ENCODE peak calls at places on chromosomes 7 and 10, in ten cellular contexts. G is T-cell; M is SHP77; W is T-helper 1 cell; O is ascending aorta; J is spleen; S is caudate nucleus; X is NAMALWA; Y is activated CD4-positive, alpha-beta T cell treated with anti-CD3 and anti-CD28 coated beads for 36 hours; R is endothelial cell of umbilical vein. Z is an unnamed sample.

GRCh38 chr7:132394283-132395003 is 181.8 kb downstream of the PLXNA4 start:
- DNase-seq in G (peak), M (no peak), W (peak), O (no peak), J (no peak), S (no peak), X (peak), Y (peak), R (no peak), Z (no peak)

GRCh38 chr7:34759477-34760125 is 101.6 kb downstream of the NPSR1 start:
- DNase-seq in G (no peak), M (peak), W (no peak), O (no peak), J (no peak), S (no peak), X (peak), Y (no peak), R (peak), Z (peak)

GRCh38 chr10:75403144-75404022 is 1.8 kb upstream of the ZNF503 start:
- DNase-seq in G (no peak), M (no peak), W (no peak), O (no peak), J (no peak), S (peak), X (no peak), Y (no peak), R (peak), Z (no peak)

GRCh38 chr7:28473567-28474266 is 61.4 kb downstream of the CREB5 start:
- DNase-seq in G (no peak), M (no peak), W (no peak), O (no peak), J (no peak), S (no peak), X (no peak), Y (no peak), R (no peak), Z (no peak)

GRCh38 chr7:12475362-12476063 is 71.8 kb upstream of the VWDE start:
- DNase-seq in G (no peak), M (peak), W (no peak), O (no peak), J (no peak), S (no peak), X (no peak), Y (no peak), R (peak), Z (no peak)

GRCh38 chr7:17507717-17508116 is 209.3 kb downstream of the AHR start:
- DNase-seq in G (no peak), M (no peak), W (no peak), O (no peak), J (no peak), S (no peak), X (no peak), Y (no peak), R (no peak), Z (no peak)

GRCh38 chr10:117137031-117137910 is 799 bp downstream of the VAX1 start:
- DNase-seq in G (no peak), M (no peak), W (no peak), O (no peak), J (no peak), S (no peak), X (no peak), Y (peak), R (peak), Z (no peak)

GRCh38 chr10:114663631-114664030 is 5.6 kb upstream of the ABLIM1 start:
- DNase-seq in G (no peak), M (no peak), W (no peak), O (no peak), J (no peak), S (no peak), X (no peak), Y (no peak), R (no peak), Z (no peak)

GRCh38 chr7:107691713-107692112 is 31.1 kb downstream of the SLC26A4 start:
- DNase-seq in G (no peak), M (no peak), W (no peak), O (no peak), J (no peak), S (no peak), X (no peak), Y (no peak), R (peak), Z (no peak)

GRCh38 chr10:5594271-5595036 is 69.7 kb downstream of the CALML3 start:
- DNase-seq in G (no peak), M (no peak), W (no peak), O (no peak), J (no peak), S (no peak), X (no peak), Y (no peak), R (peak), Z (no peak)

GRCh38 chr7:92425311-92425947 is 21.9 kb upstream of the GATAD1 start:
- DNase-seq in G (peak), M (no peak), W (no peak), O (no peak), J (no peak), S (no peak), X (no peak), Y (peak), R (no peak), Z (no peak)

GRCh38 chr10:43046288-43046991 is 30.4 kb upstream of the RET start:
- DNase-seq in G (no peak), M (no peak), W (no peak), O (no peak), J (no peak), S (no peak), X (no peak), Y (no peak), R (no peak), Z (no peak)

GRCh38 chr7:23105086-23105643 is 420 bp upstream of the KLHL7 start:
- DNase-seq in G (no peak), M (no peak), W (no peak), O (no peak), J (no peak), S (no peak), X (no peak), Y (peak), R (no peak), Z (no peak)

GRCh38 chr10:68074775-68075549 is at the start of gene HERC4:
- DNase-seq in G (peak), M (peak), W (peak), O (peak), J (peak), S (peak), X (peak), Y (peak), R (peak), Z (peak)

GRCh38 chr10:113214331-113214730 is 264.3 kb downstream of the TCF7L2 start:
- DNase-seq in G (no peak), M (no peak), W (no peak), O (no peak), J (no peak), S (no peak), X (peak), Y (no peak), R (no peak), Z (no peak)

GRCh38 chr10:99008106-99008505 is 227.5 kb downstream of the HPSE2 start:
- DNase-seq in G (no peak), M (no peak), W (no peak), O (no peak), J (no peak), S (no peak), X (no peak), Y (no peak), R (no peak), Z (no peak)

GRCh38 chr10:34780818-34781380 is 34.2 kb downstream of the PARD3 start:
- DNase-seq in G (no peak), M (peak), W (no peak), O (no peak), J (no peak), S (peak), X (peak), Y (peak), R (peak), Z (no peak)

GRCh38 chr10:60414877-60415585 is 25.4 kb upstream of the ANK3 start:
- DNase-seq in G (no peak), M (no peak), W (no peak), O (no peak), J (no peak), S (no peak), X (no peak), Y (no peak), R (peak), Z (no peak)

GRCh38 chr7:13117103-13117502 is 429.7 kb downstream of the ARL4A start:
- DNase-seq in G (no peak), M (no peak), W (no peak), O (no peak), J (no peak), S (no peak), X (no peak), Y (no peak), R (peak), Z (no peak)

GRCh38 chr10:89363766-89364407 is 14.0 kb upstream of the IFIT1B start:
- DNase-seq in G (no peak), M (no peak), W (no peak), O (no peak), J (no peak), S (no peak), X (no peak), Y (no peak), R (no peak), Z (no peak)

GRCh38 chr10:121158988-121159579 is 307.9 kb downstream of the WDR11 start:
- DNase-seq in G (no peak), M (no peak), W (no peak), O (no peak), J (no peak), S (no peak), X (no peak), Y (no peak), R (no peak), Z (no peak)